ENCODE peak calls at places on chromosomes 16 and 17, in seven cellular contexts. One of them, this sample, is unnamed.

GRCh38 chr16:84718-85452 is 6.9 kb downstream of the MPG start:
- DNase-seq in osteocyte: peak
- DNase-seq in pancreas: peak
- DNase-seq in testis: no peak
- DNase-seq in A549: no peak
- DNase-seq in epithelial cell of esophagus: peak
- DNase-seq in choroid plexus epithelial cell: peak
- DNase-seq in this sample: peak

GRCh38 chr16:29688172-29688571 is 9.2 kb downstream of the QPRT start:
- DNase-seq in osteocyte: no peak
- DNase-seq in pancreas: peak
- DNase-seq in testis: no peak
- DNase-seq in A549: no peak
- DNase-seq in epithelial cell of esophagus: no peak
- DNase-seq in choroid plexus epithelial cell: no peak
- DNase-seq in this sample: no peak

GRCh38 chr16:21646721-21647561 is 5.5 kb downstream of the IGSF6 start:
- DNase-seq in osteocyte: no peak
- DNase-seq in pancreas: no peak
- DNase-seq in testis: no peak
- DNase-seq in A549: no peak
- DNase-seq in epithelial cell of esophagus: peak
- DNase-seq in choroid plexus epithelial cell: no peak
- DNase-seq in this sample: peak

GRCh38 chr17:10772425-10773380 is 31.2 kb downstream of the TMEM238L start:
- DNase-seq in osteocyte: no peak
- DNase-seq in pancreas: no peak
- DNase-seq in testis: peak
- DNase-seq in A549: peak
- DNase-seq in epithelial cell of esophagus: no peak
- DNase-seq in choroid plexus epithelial cell: peak
- DNase-seq in this sample: no peak

GRCh38 chr16:68000450-68000849 is 1.2 kb upstream of the DPEP2 start:
- DNase-seq in osteocyte: no peak
- DNase-seq in pancreas: no peak
- DNase-seq in testis: no peak
- DNase-seq in A549: no peak
- DNase-seq in epithelial cell of esophagus: no peak
- DNase-seq in choroid plexus epithelial cell: peak
- DNase-seq in this sample: no peak

GRCh38 chr17:35404360-35404759 is 27.9 kb downstream of the SLFN12 start:
- DNase-seq in osteocyte: no peak
- DNase-seq in pancreas: no peak
- DNase-seq in testis: no peak
- DNase-seq in A549: peak
- DNase-seq in epithelial cell of esophagus: peak
- DNase-seq in choroid plexus epithelial cell: peak
- DNase-seq in this sample: no peak

GRCh38 chr17:61486135-61487120 is 34.2 kb downstream of the TBX4 start:
- DNase-seq in osteocyte: no peak
- DNase-seq in pancreas: no peak
- DNase-seq in testis: no peak
- DNase-seq in A549: no peak
- DNase-seq in epithelial cell of esophagus: no peak
- DNase-seq in choroid plexus epithelial cell: peak
- DNase-seq in this sample: no peak

GRCh38 chr17:83181991-83182619 is 102.7 kb downstream of the METRNL start:
- DNase-seq in osteocyte: peak
- DNase-seq in pancreas: peak
- DNase-seq in testis: no peak
- DNase-seq in A549: no peak
- DNase-seq in epithelial cell of esophagus: no peak
- DNase-seq in choroid plexus epithelial cell: no peak
- DNase-seq in this sample: no peak

GRCh38 chr17:1590747-1591473 is 28.3 kb upstream of the PITPNA start:
- DNase-seq in osteocyte: no peak
- DNase-seq in pancreas: peak
- DNase-seq in testis: no peak
- DNase-seq in A549: no peak
- DNase-seq in epithelial cell of esophagus: no peak
- DNase-seq in choroid plexus epithelial cell: no peak
- DNase-seq in this sample: no peak

GRCh38 chr16:57859331-57859730 is 57.0 kb upstream of the KIFC3 start:
- DNase-seq in osteocyte: no peak
- DNase-seq in pancreas: no peak
- DNase-seq in testis: no peak
- DNase-seq in A549: peak
- DNase-seq in epithelial cell of esophagus: peak
- DNase-seq in choroid plexus epithelial cell: peak
- DNase-seq in this sample: no peak

GRCh38 chr16:10968509-10968908 is 24.1 kb downstream of the CLEC16A start:
- DNase-seq in osteocyte: no peak
- DNase-seq in pancreas: no peak
- DNase-seq in testis: no peak
- DNase-seq in A549: no peak
- DNase-seq in epithelial cell of esophagus: no peak
- DNase-seq in choroid plexus epithelial cell: no peak
- DNase-seq in this sample: no peak
- TF ChIP-seq CTCF in osteocyte: no peak
- TF ChIP-seq CTCF in pancreas: no peak
- TF ChIP-seq CTCF in testis: no peak
- TF ChIP-seq CTCF in A549: no peak
- TF ChIP-seq CTCF in epithelial cell of esophagus: no peak
- TF ChIP-seq CTCF in choroid plexus epithelial cell: no peak
- TF ChIP-seq CTCF in this sample: no peak

DNA sequence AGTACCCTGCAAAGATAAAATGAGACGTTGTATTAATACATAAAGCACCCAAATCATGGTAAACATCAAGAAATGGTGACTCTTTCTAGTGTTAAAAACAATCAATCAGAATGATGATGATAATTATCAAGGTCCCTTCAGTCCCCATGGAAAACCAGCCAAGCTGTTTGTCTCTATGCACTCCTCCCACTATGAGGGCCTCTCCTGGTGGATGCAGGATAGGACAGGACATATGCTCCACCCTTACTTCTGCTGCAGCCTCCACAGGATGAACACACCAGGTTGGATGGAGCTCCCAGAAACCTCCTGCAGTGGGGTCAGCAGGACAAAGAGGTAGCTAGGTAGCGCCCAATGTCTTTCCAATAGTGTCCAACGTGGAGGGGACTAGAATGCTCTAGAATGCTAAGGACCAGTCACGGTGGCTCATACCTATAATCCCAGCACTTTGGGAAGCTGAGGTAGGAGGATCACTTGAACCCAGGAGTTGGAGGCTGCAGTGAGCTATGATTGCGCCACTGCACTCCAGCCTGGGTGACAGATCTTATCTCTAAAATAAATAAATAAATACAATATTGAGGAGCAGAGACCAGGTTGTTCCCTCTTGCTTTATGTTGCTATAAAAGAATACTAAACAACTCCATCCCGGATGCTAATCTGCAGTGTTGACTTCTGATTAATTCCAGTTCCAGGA is 9.9 kb upstream of the KDM8 start:
- DNase-seq in osteocyte: no peak
- DNase-seq in pancreas: no peak
- DNase-seq in testis: no peak
- DNase-seq in A549: no peak
- DNase-seq in epithelial cell of esophagus: no peak
- DNase-seq in choroid plexus epithelial cell: peak
- DNase-seq in this sample: no peak
- TF ChIP-seq CTCF in osteocyte: no peak
- TF ChIP-seq CTCF in pancreas: no peak
- TF ChIP-seq CTCF in testis: no peak
- TF ChIP-seq CTCF in A549: no peak
- TF ChIP-seq CTCF in epithelial cell of esophagus: peak
- TF ChIP-seq CTCF in choroid plexus epithelial cell: peak
- TF ChIP-seq CTCF in this sample: no peak

GRCh38 chr16:2968738-2969544 is at the start of gene PAQR4:
- DNase-seq in osteocyte: peak
- DNase-seq in pancreas: peak
- DNase-seq in testis: peak
- DNase-seq in A549: peak
- DNase-seq in epithelial cell of esophagus: peak
- DNase-seq in choroid plexus epithelial cell: peak
- DNase-seq in this sample: peak
- TF ChIP-seq CTCF in osteocyte: no peak
- TF ChIP-seq CTCF in pancreas: no peak
- TF ChIP-seq CTCF in testis: no peak
- TF ChIP-seq CTCF in A549: no peak
- TF ChIP-seq CTCF in epithelial cell of esophagus: no peak
- TF ChIP-seq CTCF in choroid plexus epithelial cell: no peak
- TF ChIP-seq CTCF in this sample: no peak

GRCh38 chr16:50887500-50887899 is 145.6 kb downstream of the CYLD start:
- DNase-seq in osteocyte: peak
- DNase-seq in pancreas: no peak
- DNase-seq in testis: no peak
- DNase-seq in A549: no peak
- DNase-seq in epithelial cell of esophagus: no peak
- DNase-seq in choroid plexus epithelial cell: no peak
- DNase-seq in this sample: no peak

GRCh38 chr16:50880926-50881325 is 139.0 kb downstream of the CYLD start:
- DNase-seq in osteocyte: peak
- DNase-seq in pancreas: no peak
- DNase-seq in testis: no peak
- DNase-seq in A549: no peak
- DNase-seq in epithelial cell of esophagus: no peak
- DNase-seq in choroid plexus epithelial cell: no peak
- DNase-seq in this sample: no peak

GRCh38 chr16:50881953-50882352 is 140.1 kb downstream of the CYLD start:
- DNase-seq in osteocyte: peak
- DNase-seq in pancreas: no peak
- DNase-seq in testis: no peak
- DNase-seq in A549: no peak
- DNase-seq in epithelial cell of esophagus: no peak
- DNase-seq in choroid plexus epithelial cell: no peak
- DNase-seq in this sample: no peak

GRCh38 chr16:50881331-50881830 is 139.5 kb downstream of the CYLD start:
- DNase-seq in osteocyte: peak
- DNase-seq in pancreas: no peak
- DNase-seq in testis: no peak
- DNase-seq in A549: no peak
- DNase-seq in epithelial cell of esophagus: no peak
- DNase-seq in choroid plexus epithelial cell: no peak
- DNase-seq in this sample: no peak

DNA sequence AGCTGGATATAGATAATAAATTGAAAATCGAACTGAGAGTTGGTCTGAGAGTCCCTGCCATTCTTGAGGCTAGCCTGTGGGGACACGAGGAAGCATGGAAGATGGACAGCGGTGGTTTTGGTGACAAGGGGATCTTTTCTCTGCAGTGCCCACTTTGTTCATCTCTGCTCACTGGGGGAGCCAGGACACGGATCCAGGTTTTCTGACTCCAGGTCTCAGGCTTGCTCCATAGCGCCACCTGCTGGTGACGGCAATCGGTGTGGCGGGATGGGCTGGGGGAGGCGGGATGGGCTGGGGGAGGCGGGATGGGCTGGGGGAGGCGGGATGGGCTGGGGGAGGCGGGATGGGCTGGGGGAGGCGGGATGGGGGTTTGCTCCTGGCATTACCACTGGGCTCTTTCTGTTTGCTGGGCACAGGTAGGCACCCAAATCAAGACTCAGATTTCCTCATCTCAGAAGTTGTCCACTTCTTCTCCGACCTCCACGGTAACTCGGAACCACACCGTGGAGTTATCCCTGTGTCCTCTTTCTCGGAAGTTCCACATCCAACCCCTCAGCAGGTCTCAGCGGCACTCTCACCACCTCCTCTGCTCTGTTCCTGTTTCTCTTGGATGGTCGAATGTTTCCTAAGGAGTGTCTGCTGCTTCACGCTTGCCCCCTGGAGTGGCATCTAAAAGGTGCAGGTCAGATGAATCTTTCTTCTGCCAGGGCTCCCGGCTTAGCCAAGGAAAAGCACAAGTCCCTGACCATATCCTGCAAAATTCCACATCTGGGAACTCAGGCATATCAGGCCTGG is 142.4 kb downstream of the CYLD start:
- DNase-seq in osteocyte: peak
- DNase-seq in pancreas: no peak
- DNase-seq in testis: peak
- DNase-seq in A549: peak
- DNase-seq in epithelial cell of esophagus: no peak
- DNase-seq in choroid plexus epithelial cell: no peak
- DNase-seq in this sample: peak
- TF ChIP-seq CTCF in osteocyte: no peak
- TF ChIP-seq CTCF in pancreas: no peak
- TF ChIP-seq CTCF in testis: no peak
- TF ChIP-seq CTCF in A549: no peak
- TF ChIP-seq CTCF in epithelial cell of esophagus: peak
- TF ChIP-seq CTCF in choroid plexus epithelial cell: peak
- TF ChIP-seq CTCF in this sample: peak

GRCh38 chr16:51757124-51757470 is 606.0 kb upstream of the SALL1 start:
- DNase-seq in osteocyte: no peak
- DNase-seq in pancreas: no peak
- DNase-seq in testis: no peak
- DNase-seq in A549: no peak
- DNase-seq in epithelial cell of esophagus: no peak
- DNase-seq in choroid plexus epithelial cell: no peak
- DNase-seq in this sample: no peak

GRCh38 chr16:51759329-51759728 is 608.3 kb upstream of the SALL1 start:
- DNase-seq in osteocyte: no peak
- DNase-seq in pancreas: no peak
- DNase-seq in testis: no peak
- DNase-seq in A549: no peak
- DNase-seq in epithelial cell of esophagus: no peak
- DNase-seq in choroid plexus epithelial cell: no peak
- DNase-seq in this sample: no peak

GRCh38 chr16:51757921-51758479 is 606.9 kb upstream of the SALL1 start:
- DNase-seq in osteocyte: no peak
- DNase-seq in pancreas: no peak
- DNase-seq in testis: no peak
- DNase-seq in A549: no peak
- DNase-seq in epithelial cell of esophagus: no peak
- DNase-seq in choroid plexus epithelial cell: no peak
- DNase-seq in this sample: no peak

GRCh38 chr16:51755039-51755501 is 604.0 kb upstream of the SALL1 start:
- DNase-seq in osteocyte: no peak
- DNase-seq in pancreas: no peak
- DNase-seq in testis: no peak
- DNase-seq in A549: no peak
- DNase-seq in epithelial cell of esophagus: no peak
- DNase-seq in choroid plexus epithelial cell: no peak
- DNase-seq in this sample: no peak

DNA sequence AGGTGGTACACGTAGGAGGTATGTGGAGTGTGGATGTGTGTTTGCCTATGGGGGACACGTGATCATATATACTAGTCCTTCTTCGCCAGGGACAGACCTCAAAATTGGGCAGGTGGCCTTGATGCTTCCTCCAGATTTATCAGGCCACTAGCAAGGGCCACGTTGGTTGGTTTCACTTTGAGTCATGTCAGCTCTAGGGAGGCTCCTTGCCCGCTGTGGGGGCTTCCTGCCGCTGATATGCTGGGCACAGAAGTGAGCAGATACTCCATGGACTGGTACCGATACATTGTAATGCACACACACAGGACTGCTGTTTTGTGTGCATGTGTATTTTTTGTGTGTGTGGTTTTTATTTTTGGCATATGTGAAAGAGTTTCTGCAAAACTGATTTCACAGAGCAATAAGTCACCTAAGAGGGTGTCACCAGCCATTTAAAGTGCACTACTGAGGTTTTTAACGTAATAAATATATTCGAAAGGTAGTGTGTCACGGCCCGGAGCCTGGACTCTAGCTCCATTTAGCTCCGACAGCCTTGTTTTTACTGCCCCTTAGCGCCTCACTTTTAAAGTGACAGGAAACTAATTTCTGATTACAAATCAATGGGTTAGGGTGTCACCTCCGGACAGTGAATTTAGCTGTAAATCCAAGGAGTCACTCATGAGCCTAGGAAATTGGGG is 605.5 kb upstream of the SALL1 start:
- DNase-seq in osteocyte: no peak
- DNase-seq in pancreas: no peak
- DNase-seq in testis: no peak
- DNase-seq in A549: no peak
- DNase-seq in epithelial cell of esophagus: no peak
- DNase-seq in choroid plexus epithelial cell: no peak
- DNase-seq in this sample: no peak
- TF ChIP-seq CTCF in osteocyte: no peak
- TF ChIP-seq CTCF in pancreas: no peak
- TF ChIP-seq CTCF in testis: no peak
- TF ChIP-seq CTCF in A549: no peak
- TF ChIP-seq CTCF in epithelial cell of esophagus: no peak
- TF ChIP-seq CTCF in choroid plexus epithelial cell: no peak
- TF ChIP-seq CTCF in this sample: no peak